ENCODE peak calls at places on chromosomes 11 and 22, in eight cellular contexts. Q is CD8-positive, alpha-beta memory T cell; B is ovary; G is fibroblast of lung; L is cardiac muscle cell; C is mammary epithelial cell; M is heart left ventricle; P is aorta. H is an unnamed sample. For H3K9me3 and H3K4me1, the result is how much of the 10 kb centered on the place peaks cover.

GRCh38 chr22:36546932-36547331 is 18.0 kb upstream of the EIF3D start:
- DNase-seq in P (no peak), M (no peak), L (peak), B (no peak), Q (no peak), G (peak), C (peak), H (no peak)

GRCh38 chr11:61834278-61835004 is 6.3 kb downstream of the FADS2 start:
- DNase-seq in C (no peak), M (peak), Q (peak), B (peak), P (peak), L (peak), G (peak), H (peak)

GRCh38 chr11:77142091-77142975 is 14.3 kb downstream of the MYO7A start:
- DNase-seq in B (no peak), M (no peak), G (no peak), C (no peak), Q (no peak), L (no peak), P (no peak), H (no peak)

GRCh38 chr11:96318399-96318798 is 24.6 kb downstream of the MAML2 start:
- DNase-seq in Q (no peak), P (no peak), M (no peak), G (no peak), B (no peak), L (no peak), C (no peak), H (no peak)

GRCh38 chr11:103486609-103487008 is 377.4 kb downstream of the DYNC2H1 start:
- DNase-seq in B (no peak), Q (no peak), G (peak), L (no peak), P (no peak), C (peak), M (no peak), H (no peak)

GRCh38 chr11:65898656-65899355 is 1.4 kb downstream of the FOSL1 start:
- DNase-seq in M (no peak), Q (no peak), G (no peak), P (no peak), B (no peak), C (peak), L (no peak), H (no peak)

GRCh38 chr11:5369793-5370192 is 13.8 kb upstream of the OR51M1 start:
- DNase-seq in Q (no peak), M (no peak), P (no peak), L (peak), G (no peak), C (no peak), B (no peak), H (no peak)

GRCh38 chr11:95299078-95299611 is 68.1 kb upstream of the SESN3 start:
- DNase-seq in M (no peak), P (no peak), G (peak), Q (no peak), L (no peak), B (no peak), C (no peak), H (peak)

GRCh38 chr11:32290783-32291182 is 144.6 kb downstream of the WT1 start:
- DNase-seq in M (no peak), P (no peak), C (peak), L (peak), G (no peak), Q (no peak), B (no peak), H (no peak)

GRCh38 chr11:119315139-119316016 is 1.6 kb downstream of the MCAM start:
- DNase-seq in B (no peak), G (peak), L (no peak), P (peak), Q (peak), C (peak), M (peak), H (peak)

GRCh38 chr11:65488273-65489058 is 10.4 kb upstream of the MALAT1 start:
- DNase-seq in P (peak), C (peak), L (peak), G (peak), Q (no peak), M (peak), B (peak), H (peak)

GRCh38 chr11:79087238-79087956 is 353.4 kb downstream of the TENM4 start:
- DNase-seq in P (no peak), M (no peak), B (no peak), G (peak), Q (no peak), L (peak), C (no peak), H (no peak)

GRCh38 chr22:50178871-50179869 is 6.5 kb upstream of the TRABD start:
- DNase-seq in C (no peak), M (no peak), L (no peak), B (peak), P (peak), G (no peak), Q (no peak), H (no peak)

DNA sequence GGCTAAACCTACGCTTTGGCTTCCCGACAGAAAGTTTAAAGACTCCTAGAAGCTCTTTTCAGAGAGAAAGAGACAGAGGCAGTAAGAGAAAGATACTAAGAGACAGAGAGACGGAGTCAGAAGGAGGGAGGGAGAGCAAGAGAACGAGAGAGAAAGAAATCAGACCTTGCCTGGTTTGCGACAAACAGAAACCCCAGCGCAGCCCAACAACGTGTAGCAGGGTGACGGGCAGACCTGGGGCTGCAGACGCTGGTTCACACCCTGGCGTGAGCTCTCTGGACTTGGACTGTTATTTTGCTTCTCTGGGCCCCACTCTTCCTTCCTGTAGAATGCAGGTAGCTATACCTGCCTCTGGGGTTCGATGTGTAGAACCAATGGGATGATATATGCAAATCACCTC is 244.4 kb upstream of the SYN3 start:
- DNase-seq in L (no peak), C (no peak), M (no peak), Q (no peak), G (no peak), P (no peak), B (no peak), H (no peak)
- H3K4me3 ChIP-seq in L (no peak), C (no peak), M (peak), Q (no peak), G (no peak), P (no peak), B (no peak), H (no peak)

DNA sequence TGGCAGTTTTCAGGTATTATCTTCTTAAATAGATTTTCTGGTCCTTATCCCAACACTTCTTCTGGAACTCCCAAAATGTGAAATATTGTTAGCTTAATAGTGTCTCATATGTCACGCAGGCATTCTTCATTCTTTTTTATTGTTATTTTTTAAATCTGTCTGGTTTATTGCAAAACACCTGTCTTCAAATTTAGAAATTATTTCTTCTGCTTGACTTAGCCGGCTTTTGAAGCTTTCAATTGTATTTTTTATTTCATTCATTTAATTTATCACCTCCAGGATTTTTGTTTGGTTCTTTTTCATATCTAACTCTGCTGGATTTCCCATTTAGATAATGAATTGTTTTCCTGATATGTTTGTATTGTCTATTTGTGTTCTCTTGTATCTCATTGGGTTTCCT is 49.9 kb downstream of the KCNQ1OT1 start:
- DNase-seq in L (no peak), C (no peak), B (no peak), G (no peak), Q (no peak), M (no peak), P (no peak), H (no peak)
- H3K9me3 ChIP-seq in L (under half), C (under half), B (under half), G (under half), Q (under half), M (half or more), P (under half), H (under half)

GRCh38 chr11:122205036-122205435 is 89.0 kb upstream of the BLID start:
- DNase-seq in C (no peak), P (no peak), G (peak), L (no peak), Q (no peak), M (no peak), B (no peak), H (no peak)
- H3K4me1 ChIP-seq in C (under half), P (under half), G (under half), L (under half), Q (under half), M (under half), B (under half), H (under half)

GRCh38 chr11:1303973-1304372 is 5.5 kb downstream of the TOLLIP start:
- DNase-seq in G (peak), Q (no peak), M (no peak), P (no peak), L (peak), B (peak), C (no peak), H (no peak)

GRCh38 chr11:1301220-1302000 is 8.0 kb downstream of the TOLLIP start:
- DNase-seq in L (no peak), C (no peak), G (no peak), Q (no peak), B (no peak), P (no peak), M (no peak), H (no peak)

GRCh38 chr11:1303196-1303821 is 6.1 kb downstream of the TOLLIP start:
- DNase-seq in L (no peak), P (no peak), G (peak), C (peak), M (no peak), B (peak), Q (no peak), H (no peak)

GRCh38 chr11:1302041-1302460 is 7.4 kb downstream of the TOLLIP start:
- DNase-seq in Q (no peak), G (no peak), M (no peak), B (peak), L (no peak), P (no peak), C (no peak), H (no peak)

GRCh38 chr11:1302461-1303073 is 6.9 kb downstream of the TOLLIP start:
- DNase-seq in Q (no peak), B (no peak), M (no peak), L (no peak), P (no peak), G (no peak), C (no peak), H (no peak)
- H3K4me3 ChIP-seq in Q (no peak), B (no peak), M (no peak), L (no peak), P (no peak), G (no peak), C (no peak), H (no peak)

DNA sequence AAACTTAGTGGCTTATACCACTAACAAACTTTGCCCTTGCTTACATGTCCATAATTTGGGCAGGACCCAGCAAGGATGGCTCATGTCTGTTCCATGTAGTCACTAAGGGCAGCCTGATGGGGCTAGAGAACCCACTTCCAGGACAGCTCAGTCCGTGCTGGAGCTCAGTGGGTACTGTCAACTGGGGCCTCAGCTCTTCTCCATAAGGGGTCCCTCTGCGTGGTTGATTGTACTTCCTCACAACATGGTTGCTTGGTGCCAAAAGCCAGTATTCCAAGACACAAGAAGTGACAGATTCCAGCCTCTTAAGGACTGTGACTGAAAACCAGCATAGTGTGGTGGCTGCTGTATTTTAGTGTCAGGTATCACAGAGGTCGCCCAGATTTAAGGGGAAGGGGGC is 675.2 kb downstream of the TBC1D22A start:
- DNase-seq in C (no peak), Q (no peak), L (no peak), M (no peak), G (no peak), P (no peak), B (no peak), H (no peak)
- H3K9me3 ChIP-seq in C (under half), Q (under half), L (under half), M (under half), G (under half), P (under half), B (under half), H (under half)

GRCh38 chr11:46697303-46697702 is 3.1 kb downstream of the ARHGAP1 start:
- DNase-seq in M (no peak), Q (no peak), C (no peak), B (no peak), G (peak), P (peak), L (peak), H (no peak)
- H3K4me1 ChIP-seq in M (half or more), Q (under half), C (under half), B (under half), G (under half), P (under half), L (under half), H (half or more)